ENCODE peak calls at places on chromosomes 1 and 21, in six cellular contexts. A, K, Y, X, E and S are unnamed samples.

GRCh38 chr1:245154429-245155185 is at the start of gene KIF26B:
- DNase-seq in A (peak), K (peak), Y (peak), X (no peak), E (peak), S (peak)

GRCh38 chr1:90924982-90925381 is 96.9 kb downstream of the ZNF644 start:
- DNase-seq in A (no peak), K (no peak), Y (no peak), X (no peak), E (no peak), S (no peak)

GRCh38 chr1:77388655-77389054 is 106.8 kb downstream of the AK5 start:
- DNase-seq in A (no peak), K (no peak), Y (no peak), X (no peak), E (no peak), S (no peak)

GRCh38 chr1:47424336-47424982 is 8.4 kb downstream of the FOXE3 start:
- DNase-seq in A (no peak), K (no peak), Y (no peak), X (no peak), E (no peak), S (peak)

GRCh38 chr1:12799730-12800129 is 8.5 kb downstream of the PRAMEF1 start:
- DNase-seq in A (no peak), K (no peak), Y (no peak), X (no peak), E (no peak), S (no peak)

GRCh38 chr1:23951646-23952095 is 8.0 kb upstream of the PNRC2 start:
- DNase-seq in A (no peak), K (no peak), Y (no peak), X (peak), E (no peak), S (peak)

GRCh38 chr1:115432061-115432460 is 94.0 kb upstream of the NGF start:
- DNase-seq in A (no peak), K (no peak), Y (no peak), X (no peak), E (no peak), S (peak)

GRCh38 chr1:184429342-184429741 is 42.5 kb downstream of the C1orf21 start:
- DNase-seq in A (no peak), K (no peak), Y (no peak), X (no peak), E (no peak), S (no peak)

GRCh38 chr1:28966617-28967016 is 52.2 kb downstream of the EPB41 start:
- DNase-seq in A (no peak), K (no peak), Y (no peak), X (no peak), E (no peak), S (no peak)

GRCh38 chr1:100746542-100746932 is 27.0 kb downstream of the VCAM1 start:
- DNase-seq in A (no peak), K (no peak), Y (no peak), X (no peak), E (no peak), S (peak)

GRCh38 chr1:171913385-171913784 is 72.1 kb downstream of the DNM3 start:
- DNase-seq in A (peak), K (no peak), Y (no peak), X (no peak), E (no peak), S (peak)

GRCh38 chr1:59332221-59332620 is 35.3 kb downstream of the FGGY start:
- DNase-seq in A (no peak), K (no peak), Y (no peak), X (no peak), E (no peak), S (no peak)

GRCh38 chr1:115880981-115881672 is 40.2 kb upstream of the NHLH2 start:
- DNase-seq in A (no peak), K (no peak), Y (no peak), X (no peak), E (no peak), S (no peak)

GRCh38 chr1:31943546-31944184 is 5.5 kb upstream of the PTP4A2 start:
- DNase-seq in A (no peak), K (no peak), Y (no peak), X (no peak), E (no peak), S (no peak)

GRCh38 chr1:231918239-231919015 is 291.8 kb downstream of the DISC1 start:
- DNase-seq in A (no peak), K (no peak), Y (no peak), X (no peak), E (no peak), S (peak)

GRCh38 chr1:15176120-15176519 is 22.6 kb downstream of the TMEM51 start:
- DNase-seq in A (no peak), K (no peak), Y (no peak), X (no peak), E (no peak), S (no peak)

GRCh38 chr1:20371411-20371810 is 80.7 kb downstream of the VWA5B1 start:
- DNase-seq in A (no peak), K (peak), Y (no peak), X (no peak), E (no peak), S (peak)

GRCh38 chr1:54124472-54124871 is 28.3 kb downstream of the CDCP2 start:
- DNase-seq in A (no peak), K (no peak), Y (no peak), X (no peak), E (no peak), S (no peak)

GRCh38 chr1:1430114-1430982 is 5.1 kb upstream of the VWA1 start:
- DNase-seq in A (peak), K (no peak), Y (peak), X (no peak), E (peak), S (no peak)

GRCh38 chr1:233440952-233441401 is 113.5 kb downstream of the MAP3K21 start:
- DNase-seq in A (peak), K (peak), Y (peak), X (peak), E (peak), S (peak)

GRCh38 chr1:6753320-6754140 is 31.7 kb upstream of the CAMTA1 start:
- DNase-seq in A (no peak), K (no peak), Y (no peak), X (no peak), E (no peak), S (peak)

GRCh38 chr1:87017994-87018672 is 103.7 kb downstream of the HS2ST1 start:
- DNase-seq in A (no peak), K (no peak), Y (no peak), X (no peak), E (no peak), S (no peak)

GRCh38 chr1:108719654-108720435 is 7.1 kb downstream of the FNDC7 start:
- DNase-seq in A (no peak), K (no peak), Y (no peak), X (peak), E (peak), S (peak)

GRCh38 chr1:183033205-183033604 is 10.0 kb downstream of the LAMC1 start:
- DNase-seq in A (no peak), K (no peak), Y (no peak), X (no peak), E (peak), S (no peak)

GRCh38 chr1:95532335-95532734 is 298.3 kb downstream of the RWDD3 start:
- DNase-seq in A (no peak), K (no peak), Y (no peak), X (no peak), E (no peak), S (no peak)

GRCh38 chr1:245986404-245987221 is 520.5 kb downstream of the SMYD3 start:
- DNase-seq in A (no peak), K (no peak), Y (no peak), X (peak), E (no peak), S (peak)

GRCh38 chr1:34872133-34872503 is 12.6 kb upstream of the SMIM12 start:
- DNase-seq in A (no peak), K (no peak), Y (no peak), X (no peak), E (no peak), S (no peak)

GRCh38 chr1:101284021-101284420 is 47.2 kb downstream of the S1PR1 start:
- DNase-seq in A (no peak), K (no peak), Y (no peak), X (no peak), E (no peak), S (no peak)

GRCh38 chr1:173715538-173715844 is 710 bp downstream of the KLHL20 start:
- DNase-seq in A (no peak), K (no peak), Y (no peak), X (no peak), E (no peak), S (no peak)

GRCh38 chr21:42750737-42751530 is 97.5 kb downstream of the PDE9A start:
- DNase-seq in A (no peak), K (no peak), Y (no peak), X (no peak), E (no peak), S (no peak)

GRCh38 chr1:97721221-97721620 is 199.6 kb downstream of the DPYD start:
- DNase-seq in A (no peak), K (no peak), Y (no peak), X (peak), E (no peak), S (no peak)

GRCh38 chr21:39381009-39381408 is 32.1 kb upstream of the HMGN1 start:
- DNase-seq in A (peak), K (no peak), Y (no peak), X (no peak), E (no peak), S (no peak)

GRCh38 chr1:9901148-9902059 is 8.7 kb downstream of the CTNNBIP1 start:
- DNase-seq in A (peak), K (no peak), Y (no peak), X (no peak), E (no peak), S (no peak)

GRCh38 chr1:92577251-92577895 is 90.6 kb upstream of the GFI1 start:
- DNase-seq in A (no peak), K (no peak), Y (no peak), X (no peak), E (no peak), S (peak)

GRCh38 chr1:54325705-54326461 is 80.3 kb downstream of the SSBP3 start:
- DNase-seq in A (no peak), K (no peak), Y (no peak), X (no peak), E (peak), S (no peak)

DNA sequence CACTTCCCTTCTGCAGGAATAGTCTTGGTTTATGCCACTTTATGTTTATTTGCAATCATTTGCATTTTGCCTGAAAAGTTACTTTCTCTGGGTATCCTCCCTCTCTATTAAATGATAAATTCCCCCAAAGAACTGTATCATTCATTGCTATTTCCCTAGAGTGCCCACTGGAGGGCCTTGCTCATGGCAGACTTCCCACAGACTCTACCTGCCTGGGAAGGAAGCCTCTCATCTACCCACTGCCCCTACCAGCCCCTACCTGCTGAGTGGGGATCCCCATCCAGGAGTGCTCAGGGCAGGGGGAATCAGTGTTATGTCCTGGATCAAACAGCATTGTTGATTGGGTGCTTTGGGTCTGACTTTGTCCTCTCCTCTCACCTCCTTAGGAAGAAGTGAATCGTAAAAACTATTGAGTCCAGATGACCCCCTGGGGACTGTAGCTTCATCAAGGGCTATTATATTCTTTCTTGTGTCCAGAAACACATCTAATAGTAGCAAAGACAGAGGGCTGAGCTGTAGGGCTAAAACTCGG is 6.8 kb upstream of the LRRN2 start:
- DNase-seq in A (no peak), K (no peak), Y (no peak), X (no peak), E (no peak), S (peak)
- TF ChIP-seq CTCF in A (no peak), K (peak), Y (no peak), X (no peak), E (peak), S (no peak)

GRCh38 chr1:50424045-50424939 is 1.0 kb upstream of the DMRTA2 start:
- DNase-seq in A (no peak), K (no peak), Y (no peak), X (no peak), E (no peak), S (no peak)

GRCh38 chr1:50423670-50424000 is 392 bp upstream of the DMRTA2 start:
- DNase-seq in A (no peak), K (no peak), Y (no peak), X (no peak), E (no peak), S (no peak)

GRCh38 chr1:50422675-50422945 is 633 bp downstream of the DMRTA2 start:
- DNase-seq in A (no peak), K (no peak), Y (no peak), X (no peak), E (no peak), S (no peak)

GRCh38 chr1:50421768-50422674 is 1.2 kb downstream of the DMRTA2 start:
- DNase-seq in A (no peak), K (no peak), Y (no peak), X (no peak), E (no peak), S (no peak)

GRCh38 chr1:50422946-50423669 is at the start of gene DMRTA2:
- DNase-seq in A (no peak), K (peak), Y (no peak), X (no peak), E (peak), S (no peak)
- TF ChIP-seq CTCF in A (no peak), K (no peak), Y (no peak), X (no peak), E (no peak), S (no peak)

GRCh38 chr21:15564907-15565306 is 164.9 kb upstream of the USP25 start:
- DNase-seq in A (no peak), K (no peak), Y (no peak), X (no peak), E (no peak), S (no peak)
- TF ChIP-seq CTCF in A (no peak), K (no peak), Y (no peak), X (no peak), E (no peak), S (no peak)

DNA sequence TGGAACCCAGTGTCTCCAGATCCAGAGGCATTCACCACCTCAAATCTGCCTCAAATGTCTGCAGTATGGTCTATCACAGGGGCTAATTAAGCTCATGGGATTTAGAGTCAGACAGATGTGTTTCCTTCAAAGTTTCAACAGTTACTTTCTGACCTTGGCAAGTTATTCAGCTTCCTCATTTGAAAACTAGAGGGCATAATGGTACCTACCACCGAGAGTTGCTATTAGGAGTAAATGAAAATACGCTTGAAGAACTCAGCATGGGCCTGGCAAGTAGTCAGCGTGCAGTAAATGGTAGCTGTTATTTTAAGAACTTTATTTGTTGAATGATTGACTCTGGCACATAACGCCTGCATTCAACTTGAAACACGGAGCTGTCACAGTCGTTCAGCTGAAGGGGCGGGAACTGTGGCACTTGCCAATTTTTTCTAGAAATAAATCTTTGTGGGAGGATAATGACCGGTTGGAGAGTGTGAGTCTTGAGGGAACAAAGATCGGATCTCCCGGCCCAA is 1.2 kb upstream of the CAP1 start:
- DNase-seq in A (peak), K (no peak), Y (no peak), X (no peak), E (no peak), S (no peak)
- TF ChIP-seq CTCF in A (no peak), K (no peak), Y (no peak), X (no peak), E (no peak), S (no peak)

DNA sequence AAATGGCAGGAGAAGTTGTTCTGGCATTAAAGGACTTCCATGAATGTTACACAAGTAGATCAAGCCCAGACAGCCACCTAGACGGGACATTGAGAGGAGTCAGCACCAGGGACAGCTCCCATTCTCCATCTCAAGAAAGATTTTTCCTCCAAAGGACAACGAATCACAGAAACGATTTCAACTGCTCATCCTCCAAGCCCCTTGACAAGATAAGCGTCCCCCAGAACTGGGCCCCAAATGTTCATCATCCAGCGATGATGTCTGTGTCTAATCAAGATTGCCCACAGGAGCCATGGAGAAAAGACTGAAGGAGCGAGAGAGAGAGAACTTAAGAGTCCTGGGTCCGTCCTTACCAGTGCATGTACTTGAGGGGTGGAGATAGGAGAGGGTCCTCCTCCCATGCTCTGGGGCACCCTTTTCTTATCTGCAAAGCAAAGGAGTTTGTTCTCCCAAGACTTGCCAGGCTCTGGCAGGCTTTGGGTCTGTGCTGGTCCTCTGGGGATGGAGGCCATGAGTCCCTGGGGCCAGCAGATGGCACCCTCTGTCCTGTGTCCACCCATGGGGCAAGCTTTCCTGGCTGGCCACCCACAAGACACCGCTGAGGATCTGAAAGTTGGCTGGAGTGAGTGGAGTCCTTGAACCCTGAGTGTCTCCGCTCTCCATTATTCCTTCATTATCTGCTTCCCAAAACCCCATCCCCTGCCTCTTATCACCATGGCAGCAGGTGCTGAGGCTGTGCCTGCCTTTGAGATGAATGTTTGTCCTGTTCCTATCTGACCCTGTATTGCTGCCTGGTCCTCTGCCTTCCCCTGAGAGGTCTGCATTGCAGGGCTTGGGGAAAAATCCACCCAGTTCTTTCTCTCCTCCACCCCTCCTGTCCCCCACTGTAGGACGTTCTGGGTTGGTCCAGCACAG is 164.6 kb downstream of the ACTL8 start:
- DNase-seq in A (peak), K (peak), Y (no peak), X (no peak), E (peak), S (peak)
- TF ChIP-seq CTCF in A (no peak), K (peak), Y (no peak), X (peak), E (peak), S (peak)

GRCh38 chr1:214505134-214505533 is 46.3 kb downstream of the PTPN14 start:
- DNase-seq in A (peak), K (no peak), Y (no peak), X (no peak), E (no peak), S (peak)
- TF ChIP-seq CTCF in A (no peak), K (no peak), Y (no peak), X (no peak), E (no peak), S (no peak)

GRCh38 chr1:110340207-110340468 is 961 bp downstream of the RBM15 start:
- DNase-seq in A (no peak), K (no peak), Y (no peak), X (no peak), E (no peak), S (no peak)
- TF ChIP-seq CTCF in A (no peak), K (no peak), Y (no peak), X (no peak), E (no peak), S (no peak)

GRCh38 chr1:203025721-203026665 is at the start of gene PPFIA4:
- DNase-seq in A (peak), K (peak), Y (peak), X (no peak), E (peak), S (peak)
- TF ChIP-seq CTCF in A (no peak), K (no peak), Y (no peak), X (no peak), E (no peak), S (no peak)

GRCh38 chr1:159197767-159198557 is 6.7 kb upstream of the ACKR1 start:
- DNase-seq in A (peak), K (peak), Y (no peak), X (peak), E (peak), S (peak)

GRCh38 chr1:159200759-159201158 is 3.9 kb upstream of the ACKR1 start:
- DNase-seq in A (no peak), K (no peak), Y (no peak), X (no peak), E (no peak), S (no peak)

GRCh38 chr1:159199901-159200300 is 4.8 kb upstream of the ACKR1 start:
- DNase-seq in A (no peak), K (no peak), Y (no peak), X (no peak), E (no peak), S (no peak)

GRCh38 chr1:159196543-159196942 is 8.1 kb upstream of the ACKR1 start:
- DNase-seq in A (no peak), K (no peak), Y (no peak), X (no peak), E (no peak), S (no peak)
- TF ChIP-seq CTCF in A (no peak), K (peak), Y (no peak), X (no peak), E (peak), S (no peak)